ENCODE peak calls at places on chromosome 15, in four cellular contexts. C is Ammon's horn; T is activated CD4-positive, alpha-beta T cell treated with anti-CD3 and anti-CD28 coated beads, Interleukin-2, amount 50 U/mL, for 4 hours; N is stimulated activated CD8-positive, alpha-beta memory T cell treated with anti-CD3 and anti-CD28 coated beads, Interleukin-7, amount 100 ng/mL, for 1 hour. F is an unnamed sample.

GRCh38 chr15:99550077-99550476 is 15.7 kb upstream of the MEF2A start:
- DNase-seq in C (no peak), T (no peak), N (no peak), F (no peak)

GRCh38 chr15:22893081-22893480 is 54.6 kb downstream of the NIPA2 start:
- DNase-seq in C (no peak), T (no peak), N (no peak), F (no peak)

GRCh38 chr15:77107531-77108355 is 36.8 kb upstream of the TSPAN3 start:
- DNase-seq in C (peak; percentile 59), T (peak; percentile 12), N (no peak), F (no peak)

GRCh38 chr15:27459836-27460235 is 488.9 kb downstream of the GABRG3 start:
- DNase-seq in C (no peak), T (no peak), N (no peak), F (no peak)

GRCh38 chr15:38454687-38455071 is 752 bp downstream of the FAM98B start:
- DNase-seq in C (peak; percentile 29), T (no peak), N (no peak), F (no peak)

GRCh38 chr15:45454825-45455224 is 67.7 kb downstream of the SLC30A4 start:
- DNase-seq in C (peak; percentile 72), T (peak; percentile 64), N (peak; percentile 38), F (peak; percentile 26)

GRCh38 chr15:55683366-55683765 is 59.6 kb downstream of the PRTG start:
- DNase-seq in C (no peak), T (no peak), N (no peak), F (no peak)

GRCh38 chr15:88847144-88847543 is 43.9 kb downstream of the ACAN start:
- DNase-seq in C (no peak), T (no peak), N (no peak), F (no peak)

GRCh38 chr15:90648137-90649070 is 68.7 kb upstream of the BLM start:
- DNase-seq in C (peak; percentile 82), T (peak; percentile 52), N (no peak), F (peak; percentile 25)

GRCh38 chr15:90083419-90083818 is 18.8 kb downstream of the IDH2 start:
- DNase-seq in C (no peak), T (no peak), N (no peak), F (no peak)

GRCh38 chr15:41797194-41797593 is 22.9 kb downstream of the MAPKBP1 start:
- DNase-seq in C (no peak), T (no peak), N (no peak), F (no peak)

GRCh38 chr15:91717811-91718210 is 135.7 kb upstream of the SLCO3A1 start:
- DNase-seq in C (no peak), T (no peak), N (no peak), F (no peak)

GRCh38 chr15:69666921-69667811 is 214.5 kb downstream of the RPLP1 start:
- DNase-seq in C (peak; percentile 60), T (no peak), N (no peak), F (no peak)

GRCh38 chr15:56725386-56725785 is 7.9 kb downstream of the ZNF280D start:
- DNase-seq in C (no peak), T (no peak), N (no peak), F (no peak)

GRCh38 chr15:78616506-78616905 is 4.3 kb downstream of the CHRNA3 start:
- DNase-seq in C (no peak), T (no peak), N (no peak), F (no peak)

GRCh38 chr15:98755138-98755537 is 106.8 kb downstream of the IGF1R start:
- DNase-seq in C (no peak), T (no peak), N (no peak), F (no peak)

GRCh38 chr15:61173899-61174689 is 55.0 kb downstream of the RORA start:
- DNase-seq in C (no peak), T (no peak), N (no peak), F (no peak)

GRCh38 chr15:99733268-99734039 is at the start of gene LYSMD4:
- DNase-seq in C (peak; percentile 97), T (peak; percentile 99), N (peak; percentile 97), F (peak; percentile 97)

GRCh38 chr15:29183071-29183831 is 86.4 kb downstream of the NSMCE3 start:
- DNase-seq in C (no peak), T (no peak), N (no peak), F (no peak)

GRCh38 chr15:75904241-75904631 is 558 bp downstream of the FBXO22 start:
- DNase-seq in C (peak; percentile 25), T (peak; percentile 10), N (no peak), F (no peak)

GRCh38 chr15:28936481-28936881 is 50.7 kb downstream of the APBA2 start:
- DNase-seq in C (peak; percentile 59), T (no peak), N (no peak), F (no peak)

GRCh38 chr15:56040081-56041035 is 46.9 kb upstream of the NEDD4 start:
- DNase-seq in C (peak; percentile 22), T (no peak), N (no peak), F (no peak)